ENCODE peak calls at places on chromosomes 12 and 14, in eight cellular contexts. P is uterus; J is endothelial cell of umbilical vein; N is AG04450; L is CD8-positive, alpha-beta T cell; U is A673; R is GM23248; Q is SK-N-MC. T is an unnamed sample.

GRCh38 chr12:55068416-55069010 is 48.7 kb downstream of the NEUROD4 start:
- DNase-seq in P (no peak), J (peak; percentile 43), N (no peak), L (no peak), U (peak; percentile 90), R (peak; percentile 70), Q (peak; percentile 73), T (peak; percentile 21)

GRCh38 chr12:6207254-6207942 is 7.2 kb downstream of the CD9 start:
- DNase-seq in P (no peak), J (no peak), N (no peak), L (no peak), U (no peak), R (peak; percentile 59), Q (no peak), T (peak; percentile 86)

GRCh38 chr14:89616425-89617141 is 199.6 kb upstream of the FOXN3 start:
- DNase-seq in P (no peak), J (peak; percentile 28), N (no peak), L (peak; percentile 24), U (peak; percentile 47), R (peak; percentile 62), Q (no peak), T (peak; percentile 86)

GRCh38 chr12:1859643-1860042 is 39.3 kb downstream of the LRTM2 start:
- DNase-seq in P (peak; percentile 6), J (no peak), N (no peak), L (no peak), U (no peak), R (peak; percentile 34), Q (no peak), T (no peak)

GRCh38 chr12:31363416-31363809 is 37.5 kb upstream of the SINHCAF start:
- DNase-seq in P (no peak), J (no peak), N (no peak), L (no peak), U (no peak), R (no peak), Q (no peak), T (peak; percentile 3)

GRCh38 chr12:116037941-116038837 is 239.3 kb downstream of the MED13L start:
- DNase-seq in P (no peak), J (no peak), N (no peak), L (no peak), U (no peak), R (peak; percentile 68), Q (no peak), T (peak; percentile 34)

GRCh38 chr12:122304924-122305323 is 38.6 kb upstream of the VPS33A start:
- DNase-seq in P (no peak), J (no peak), N (no peak), L (no peak), U (no peak), R (no peak), Q (no peak), T (no peak)

GRCh38 chr12:49228653-49229052 is 36.2 kb upstream of the TUBA1C start:
- DNase-seq in P (no peak), J (no peak), N (no peak), L (no peak), U (no peak), R (no peak), Q (no peak), T (no peak)

GRCh38 chr12:52566847-52567291 is 6.8 kb downstream of the KRT74 start:
- DNase-seq in P (no peak), J (no peak), N (no peak), L (peak; percentile 32), U (no peak), R (no peak), Q (no peak), T (peak; percentile 6)

GRCh38 chr12:11787437-11787836 is 138.0 kb downstream of the ETV6 start:
- DNase-seq in P (no peak), J (no peak), N (no peak), L (no peak), U (no peak), R (no peak), Q (no peak), T (no peak)
- H3K27ac ChIP-seq in P (no peak overlapping the region), J (no peak overlapping the region), N (no peak overlapping the region), L (no peak overlapping the region), U (peak overlapping the region; percentile 78), R (no peak overlapping the region), Q (no peak overlapping the region), T (no peak overlapping the region)

GRCh38 chr12:111428728-111429175 is 23.0 kb downstream of the SH2B3 start:
- DNase-seq in P (no peak), J (peak; percentile 73), N (no peak), L (no peak), U (no peak), R (no peak), Q (no peak), T (peak; percentile 36)
- H3K27ac ChIP-seq in P (peak overlapping the region; percentile 90), J (peak overlapping the region; percentile 72), N (no peak overlapping the region), L (no peak overlapping the region), U (peak overlapping the region; percentile 59), R (no peak overlapping the region), Q (no peak overlapping the region), T (peak overlapping the region; percentile 16)

GRCh38 chr12:131043401-131043871 is 89.7 kb downstream of the ADGRD1 start:
- DNase-seq in P (no peak), J (no peak), N (no peak), L (no peak), U (no peak), R (no peak), Q (no peak), T (no peak)

GRCh38 chr12:131044136-131044535 is 90.4 kb downstream of the ADGRD1 start:
- DNase-seq in P (no peak), J (no peak), N (no peak), L (no peak), U (no peak), R (no peak), Q (no peak), T (peak; percentile 76)

GRCh38 chr12:131041216-131041967 is 87.7 kb downstream of the ADGRD1 start:
- DNase-seq in P (no peak), J (no peak), N (no peak), L (no peak), U (no peak), R (no peak), Q (no peak), T (peak; percentile 68)

GRCh38 chr12:131041968-131042847 is 88.5 kb downstream of the ADGRD1 start:
- DNase-seq in P (no peak), J (no peak), N (no peak), L (no peak), U (no peak), R (no peak), Q (no peak), T (peak; percentile 46)

DNA sequence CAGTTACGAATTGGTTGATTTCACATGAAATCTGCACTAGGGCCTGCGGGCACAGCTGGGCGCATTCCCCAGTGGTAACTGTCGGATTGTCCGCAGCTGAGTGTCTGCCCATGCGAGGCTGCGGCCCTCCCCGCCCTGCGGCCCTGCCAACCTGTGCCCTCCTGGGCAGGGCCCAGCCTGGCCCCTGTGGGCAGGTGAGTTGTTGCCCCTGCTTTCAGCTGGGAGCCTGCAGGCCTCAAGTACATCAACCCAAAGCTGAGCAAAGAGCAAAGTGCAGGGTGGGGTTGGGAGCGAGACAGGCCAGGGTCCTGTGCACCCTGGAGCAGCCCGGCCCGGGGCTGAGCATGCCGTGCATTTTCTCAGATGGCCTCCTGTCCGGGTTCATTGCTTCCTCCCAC is 89.1 kb downstream of the ADGRD1 start:
- DNase-seq in P (no peak), J (no peak), N (no peak), L (no peak), U (peak; percentile 27), R (no peak), Q (no peak), T (peak; percentile 2)
- H3K27ac ChIP-seq in P (no peak overlapping the region), J (no peak overlapping the region), N (no peak overlapping the region), L (no peak overlapping the region), U (no peak overlapping the region), R (no peak overlapping the region), Q (no peak overlapping the region), T (no peak overlapping the region)

DNA sequence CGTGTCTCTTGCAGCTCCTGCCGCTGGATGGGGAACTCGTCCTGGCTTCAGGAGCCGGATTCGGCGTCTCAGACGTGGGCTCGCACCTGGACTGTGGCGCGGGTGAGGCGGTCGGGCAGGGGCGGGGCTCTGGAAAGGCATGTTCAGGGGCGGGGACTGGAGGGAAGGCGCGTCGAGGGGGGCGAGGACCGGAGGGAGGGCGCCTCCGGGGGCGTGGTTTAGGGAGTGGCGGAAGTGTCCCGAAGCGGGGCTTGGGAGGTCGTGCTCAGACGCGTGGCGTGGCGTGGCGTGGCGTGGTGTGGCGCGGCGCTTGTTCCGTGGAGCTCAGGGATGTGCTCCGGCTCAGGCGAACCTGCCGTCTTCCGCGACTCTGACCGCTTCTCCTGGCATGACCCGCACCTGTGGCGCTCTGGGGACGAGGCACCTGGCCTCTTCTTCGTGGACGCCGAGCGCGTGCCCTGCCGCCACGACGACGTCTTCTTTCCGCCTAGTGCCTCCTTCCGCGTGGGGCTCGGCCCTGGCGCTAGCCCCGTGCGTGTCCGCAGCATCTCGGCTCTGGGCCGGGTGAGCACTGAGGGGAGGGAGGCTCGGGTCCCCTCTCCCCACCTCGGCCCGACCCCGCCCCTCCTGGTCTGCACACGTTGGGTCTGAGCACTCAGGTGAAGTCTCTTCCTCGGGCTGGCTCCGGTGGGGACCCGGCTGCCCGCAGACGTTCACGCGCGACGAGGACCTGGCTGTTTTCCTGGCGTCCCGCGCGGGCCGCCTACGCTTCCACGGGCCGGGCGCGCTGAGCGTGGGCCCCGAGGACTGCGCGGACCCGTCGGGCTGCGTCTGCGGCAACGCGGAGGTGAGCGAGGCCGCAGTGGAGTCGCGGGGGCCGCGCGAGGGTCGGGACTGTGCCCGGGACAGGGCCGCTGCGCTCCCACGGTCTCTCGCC is 6.2 kb downstream of the AMN start:
- DNase-seq in P (peak; percentile 51), J (peak; percentile 24), N (no peak), L (peak; percentile 76), U (peak; percentile 86), R (peak; percentile 55), Q (no peak), T (peak; percentile 94)
- H3K27ac ChIP-seq in P (no peak overlapping the region), J (no peak overlapping the region), N (no peak overlapping the region), L (no peak overlapping the region), U (no peak overlapping the region), R (no peak overlapping the region), Q (no peak overlapping the region), T (no peak overlapping the region)

DNA sequence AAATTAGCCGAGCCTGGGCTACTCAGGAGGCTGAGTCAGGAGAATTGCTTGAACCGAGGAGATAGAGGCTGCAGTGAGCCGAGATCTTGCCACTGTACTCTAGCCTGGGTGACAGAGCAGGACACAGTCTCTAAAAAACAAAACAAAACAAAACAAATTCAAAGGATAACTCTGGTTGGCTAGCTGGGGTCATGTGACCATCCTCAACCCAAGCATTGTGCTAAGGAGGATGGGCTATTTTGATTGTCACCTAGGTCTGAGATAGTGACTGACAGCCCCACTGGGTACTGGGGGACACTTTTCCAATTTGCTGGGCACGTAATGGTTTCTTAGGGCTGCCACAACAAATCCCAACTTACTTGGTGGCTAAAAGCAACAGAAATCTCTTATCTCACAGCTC is 11.9 kb downstream of the DGLUCY start:
- DNase-seq in P (no peak), J (no peak), N (no peak), L (no peak), U (no peak), R (no peak), Q (no peak), T (no peak)
- H3K27ac ChIP-seq in P (no peak overlapping the region), J (no peak overlapping the region), N (no peak overlapping the region), L (no peak overlapping the region), U (no peak overlapping the region), R (no peak overlapping the region), Q (no peak overlapping the region), T (no peak overlapping the region)

GRCh38 chr12:45220961-45221360 is 5.1 kb downstream of the ANO6 start:
- DNase-seq in P (no peak), J (no peak), N (no peak), L (no peak), U (no peak), R (no peak), Q (no peak), T (no peak)
- H3K27ac ChIP-seq in P (no peak overlapping the region), J (no peak overlapping the region), N (no peak overlapping the region), L (no peak overlapping the region), U (no peak overlapping the region), R (no peak overlapping the region), Q (no peak overlapping the region), T (no peak overlapping the region)

GRCh38 chr14:54838931-54839512 is 63.6 kb downstream of the GCH1 start:
- DNase-seq in P (no peak), J (no peak), N (no peak), L (no peak), U (no peak), R (no peak), Q (no peak), T (no peak)
- H3K27ac ChIP-seq in P (no peak overlapping the region), J (no peak overlapping the region), N (no peak overlapping the region), L (no peak overlapping the region), U (no peak overlapping the region), R (no peak overlapping the region), Q (no peak overlapping the region), T (no peak overlapping the region)